ENCODE peak calls at places on chromosomes 7 and 10, in six cellular contexts. One of them, this sample, is unnamed.
A peak's percentile ranks its signal among the peaks of the same experiment; 100 is the strongest.

GRCh38 chr7:93778384-93778783 is 112.2 kb downstream of the TFPI2 start:
- DNase-seq in A549: no peak
- DNase-seq in K562: no peak
- DNase-seq in SK-N-SH: no peak
- DNase-seq in HepG2: no peak
- DNase-seq in H1: no peak
- DNase-seq in this sample: no peak

GRCh38 chr10:91540714-91541113 is 92.2 kb downstream of the PPP1R3C start:
- DNase-seq in A549: no peak
- DNase-seq in K562: no peak
- DNase-seq in SK-N-SH: no peak
- DNase-seq in HepG2: no peak
- DNase-seq in H1: no peak
- DNase-seq in this sample: no peak

GRCh38 chr7:128347573-128348147 is 4.0 kb upstream of the RBM28 start:
- DNase-seq in A549: peak; percentile 61
- DNase-seq in K562: peak; percentile 72
- DNase-seq in SK-N-SH: peak; percentile 89
- DNase-seq in HepG2: peak; percentile 50
- DNase-seq in H1: no peak
- DNase-seq in this sample: no peak

GRCh38 chr7:36995776-36996175 is 271.5 kb upstream of the AOAH start:
- DNase-seq in A549: no peak
- DNase-seq in K562: no peak
- DNase-seq in SK-N-SH: no peak
- DNase-seq in HepG2: no peak
- DNase-seq in H1: no peak
- DNase-seq in this sample: no peak

GRCh38 chr10:68561804-68562649 is 1.9 kb downstream of the TET1 start:
- DNase-seq in A549: no peak
- DNase-seq in K562: peak; percentile 83
- DNase-seq in SK-N-SH: peak; percentile 61
- DNase-seq in HepG2: no peak
- DNase-seq in H1: no peak
- DNase-seq in this sample: no peak

GRCh38 chr10:114110174-114110972 is 63.6 kb downstream of the CCDC186 start:
- DNase-seq in A549: peak; percentile 30
- DNase-seq in K562: no peak
- DNase-seq in SK-N-SH: no peak
- DNase-seq in HepG2: no peak
- DNase-seq in H1: no peak
- DNase-seq in this sample: no peak

GRCh38 chr10:87575851-87576250 is 71.2 kb downstream of the MINPP1 start:
- DNase-seq in A549: no peak
- DNase-seq in K562: no peak
- DNase-seq in SK-N-SH: no peak
- DNase-seq in HepG2: no peak
- DNase-seq in H1: no peak
- DNase-seq in this sample: no peak

GRCh38 chr10:71637305-71637704 is 82.3 kb downstream of the C10orf105 start:
- DNase-seq in A549: no peak
- DNase-seq in K562: no peak
- DNase-seq in SK-N-SH: no peak
- DNase-seq in HepG2: no peak
- DNase-seq in H1: no peak
- DNase-seq in this sample: no peak

GRCh38 chr10:129622736-129623135 is 155.7 kb downstream of the MGMT start:
- DNase-seq in A549: no peak
- DNase-seq in K562: no peak
- DNase-seq in SK-N-SH: no peak
- DNase-seq in HepG2: no peak
- DNase-seq in H1: no peak
- DNase-seq in this sample: no peak

GRCh38 chr10:50526185-50526584 is 97.6 kb downstream of the SGMS1 start:
- DNase-seq in A549: no peak
- DNase-seq in K562: peak; percentile 41
- DNase-seq in SK-N-SH: no peak
- DNase-seq in HepG2: no peak
- DNase-seq in H1: no peak
- DNase-seq in this sample: no peak

GRCh38 chr7:97004931-97005763 is at the start of gene DLX6:
- DNase-seq in A549: peak; percentile 84
- DNase-seq in K562: no peak
- DNase-seq in SK-N-SH: peak; percentile 99
- DNase-seq in HepG2: peak; percentile 93
- DNase-seq in H1: no peak
- DNase-seq in this sample: no peak

GRCh38 chr7:4025694-4026615 is 656.1 kb upstream of the FOXK1 start:
- DNase-seq in A549: no peak
- DNase-seq in K562: no peak
- DNase-seq in SK-N-SH: no peak
- DNase-seq in HepG2: no peak
- DNase-seq in H1: no peak
- DNase-seq in this sample: no peak

DNA sequence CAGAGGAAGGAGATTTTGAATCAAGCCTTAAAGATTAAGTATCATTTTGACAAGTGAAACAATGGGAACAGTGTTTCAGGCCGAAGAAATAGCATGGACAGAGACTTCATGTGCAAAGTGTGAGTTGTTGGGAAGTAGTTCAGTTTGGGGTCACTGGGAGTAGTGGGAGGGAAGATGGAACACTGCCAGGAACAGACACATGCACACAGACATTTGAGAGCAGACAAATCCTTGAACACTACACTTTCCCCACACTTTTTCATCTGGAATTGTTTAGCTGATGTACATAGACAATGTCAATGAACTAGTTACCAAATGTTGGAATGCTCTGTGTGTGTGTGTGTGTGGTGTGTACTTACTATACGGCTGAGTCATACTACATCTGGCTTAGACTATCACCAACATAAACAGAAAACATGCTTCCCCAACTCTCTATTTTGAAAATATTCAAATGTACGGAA is 52.4 kb upstream of the LRRC17 start:
- DNase-seq in A549: no peak
- DNase-seq in K562: no peak
- DNase-seq in SK-N-SH: peak; percentile 24
- DNase-seq in HepG2: peak; percentile 79
- DNase-seq in H1: no peak
- DNase-seq in this sample: no peak
- TF ChIP-seq CHD2 in A549: no peak
- TF ChIP-seq CHD2 in K562: no peak
- TF ChIP-seq CHD2 in SK-N-SH: no peak
- TF ChIP-seq CHD2 in HepG2: no peak
- TF ChIP-seq CHD2 in H1: no peak
- TF ChIP-seq CHD2 in this sample: no peak

DNA sequence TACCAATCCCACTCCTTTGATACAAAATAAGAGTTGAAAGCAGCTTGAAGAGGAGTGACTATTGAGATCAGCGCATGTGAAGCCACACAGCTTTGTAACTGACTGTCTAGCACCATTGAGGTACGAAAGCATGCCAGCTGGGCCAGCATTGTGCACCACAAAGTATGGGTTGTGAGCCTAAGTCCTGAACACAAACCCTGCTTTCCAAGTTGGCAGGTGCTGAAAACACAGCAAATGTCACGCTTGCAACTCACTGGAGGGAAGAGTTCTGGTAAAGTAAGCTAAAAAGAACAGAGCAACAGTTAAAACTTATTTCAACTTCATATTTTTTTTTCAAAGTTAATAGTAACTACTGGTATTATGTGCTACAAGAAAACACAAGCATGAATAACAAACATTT is 4.0 kb upstream of the FAM53B start:
- DNase-seq in A549: no peak
- DNase-seq in K562: no peak
- DNase-seq in SK-N-SH: no peak
- DNase-seq in HepG2: no peak
- DNase-seq in H1: no peak
- DNase-seq in this sample: no peak
- TF ChIP-seq CHD2 in A549: no peak
- TF ChIP-seq CHD2 in K562: no peak
- TF ChIP-seq CHD2 in SK-N-SH: no peak
- TF ChIP-seq CHD2 in HepG2: no peak
- TF ChIP-seq CHD2 in H1: no peak
- TF ChIP-seq CHD2 in this sample: no peak

GRCh38 chr10:121070257-121070656 is 219.1 kb downstream of the WDR11 start:
- DNase-seq in A549: peak; percentile 33
- DNase-seq in K562: peak; percentile 13
- DNase-seq in SK-N-SH: no peak
- DNase-seq in HepG2: peak; percentile 46
- DNase-seq in H1: no peak
- DNase-seq in this sample: no peak
- TF ChIP-seq CHD2 in A549: no peak
- TF ChIP-seq CHD2 in K562: no peak
- TF ChIP-seq CHD2 in SK-N-SH: no peak
- TF ChIP-seq CHD2 in HepG2: no peak
- TF ChIP-seq CHD2 in H1: no peak
- TF ChIP-seq CHD2 in this sample: no peak

GRCh38 chr7:69633122-69633892 is 35.0 kb downstream of the AUTS2 start:
- DNase-seq in A549: no peak
- DNase-seq in K562: no peak
- DNase-seq in SK-N-SH: no peak
- DNase-seq in HepG2: no peak
- DNase-seq in H1: no peak
- DNase-seq in this sample: no peak

GRCh38 chr7:69631131-69631530 is 32.9 kb downstream of the AUTS2 start:
- DNase-seq in A549: no peak
- DNase-seq in K562: no peak
- DNase-seq in SK-N-SH: no peak
- DNase-seq in HepG2: no peak
- DNase-seq in H1: no peak
- DNase-seq in this sample: no peak

GRCh38 chr7:69632280-69632679 is 34.0 kb downstream of the AUTS2 start:
- DNase-seq in A549: no peak
- DNase-seq in K562: no peak
- DNase-seq in SK-N-SH: no peak
- DNase-seq in HepG2: no peak
- DNase-seq in H1: no peak
- DNase-seq in this sample: no peak

GRCh38 chr7:69625798-69626197 is 27.5 kb downstream of the AUTS2 start:
- DNase-seq in A549: no peak
- DNase-seq in K562: no peak
- DNase-seq in SK-N-SH: no peak
- DNase-seq in HepG2: no peak
- DNase-seq in H1: no peak
- DNase-seq in this sample: no peak

DNA sequence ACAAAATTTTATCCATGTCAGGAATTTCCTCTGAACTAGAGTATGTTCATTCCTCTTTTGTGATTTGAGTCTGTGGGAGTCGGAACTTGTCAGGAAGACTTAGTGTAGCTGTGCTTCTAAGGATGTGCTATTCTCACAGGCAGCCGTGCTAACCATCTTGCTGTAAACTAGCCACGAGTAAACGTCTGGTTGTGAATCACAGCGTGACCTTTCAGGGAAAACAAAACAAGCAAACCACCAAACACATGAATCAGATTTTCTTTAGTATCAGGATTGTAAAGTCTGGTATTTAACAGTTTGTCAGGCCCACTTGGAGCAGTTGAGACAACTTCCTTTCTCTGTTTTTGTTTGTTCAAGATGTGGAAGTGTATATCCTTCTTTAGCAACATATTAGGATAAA is 32.0 kb downstream of the AUTS2 start:
- DNase-seq in A549: peak; percentile 25
- DNase-seq in K562: no peak
- DNase-seq in SK-N-SH: no peak
- DNase-seq in HepG2: no peak
- DNase-seq in H1: no peak
- DNase-seq in this sample: no peak
- TF ChIP-seq CHD2 in A549: no peak
- TF ChIP-seq CHD2 in K562: no peak
- TF ChIP-seq CHD2 in SK-N-SH: no peak
- TF ChIP-seq CHD2 in HepG2: no peak
- TF ChIP-seq CHD2 in H1: no peak
- TF ChIP-seq CHD2 in this sample: no peak

GRCh38 chr7:158109364-158110033 is 478.1 kb downstream of the PTPRN2 start:
- DNase-seq in A549: peak; percentile 12
- DNase-seq in K562: peak; percentile 8
- DNase-seq in SK-N-SH: no peak
- DNase-seq in HepG2: no peak
- DNase-seq in H1: no peak
- DNase-seq in this sample: no peak
- TF ChIP-seq CHD2 in A549: no peak
- TF ChIP-seq CHD2 in K562: no peak
- TF ChIP-seq CHD2 in SK-N-SH: no peak
- TF ChIP-seq CHD2 in HepG2: no peak
- TF ChIP-seq CHD2 in H1: no peak
- TF ChIP-seq CHD2 in this sample: no peak

DNA sequence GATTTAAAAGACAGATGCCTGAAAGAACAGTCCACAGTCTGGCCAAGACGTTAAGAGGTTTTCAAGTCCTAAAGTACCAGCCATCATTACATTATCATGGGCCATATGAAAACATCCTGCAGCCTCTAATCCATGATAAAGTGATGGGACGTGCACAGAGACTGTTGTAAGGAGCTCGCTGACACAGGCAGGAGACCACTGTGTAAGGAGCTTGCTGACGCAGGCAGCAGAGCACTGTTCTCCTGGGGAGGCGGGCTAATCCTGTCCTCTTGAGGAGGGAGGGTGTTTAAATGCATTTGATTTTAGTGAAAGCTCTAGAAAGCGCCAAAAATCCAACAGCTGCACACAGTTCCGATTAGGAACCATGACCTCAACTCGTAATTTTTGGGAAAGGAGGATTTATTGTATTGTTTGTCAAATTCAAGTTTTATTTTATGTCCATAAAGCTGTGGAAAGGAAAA is 16.9 kb downstream of the SVIL start:
- DNase-seq in A549: no peak
- DNase-seq in K562: no peak
- DNase-seq in SK-N-SH: peak; percentile 39
- DNase-seq in HepG2: no peak
- DNase-seq in H1: no peak
- DNase-seq in this sample: no peak
- TF ChIP-seq CHD2 in A549: no peak
- TF ChIP-seq CHD2 in K562: no peak
- TF ChIP-seq CHD2 in SK-N-SH: no peak
- TF ChIP-seq CHD2 in HepG2: no peak
- TF ChIP-seq CHD2 in H1: no peak
- TF ChIP-seq CHD2 in this sample: no peak